ENCODE peak calls at places on chromosomes 16 and 17, in eight cellular contexts. Q is IMR-90, M is hepatocyte, K is GM12865, V is lung, Z is heart right ventricle, B is BE2C, D is cardiac fibroblast. A is an unnamed sample.
A peak's percentile ranks its signal among the peaks of the same experiment; 100 is the strongest.

GRCh38 chr17:15169676-15170075 is 95.5 kb downstream of the PMP22 start:
- DNase-seq in Z (no peak), V (no peak), B (no peak), M (no peak), D (no peak), Q (peak; percentile 77), K (no peak), A (no peak)

GRCh38 chr17:5500247-5500803 is 14.0 kb downstream of the MIS12 start:
- DNase-seq in Z (no peak), B (no peak), Q (peak; percentile 12), V (no peak), K (no peak), M (peak; percentile 45), D (peak; percentile 4), A (peak; percentile 13)

GRCh38 chr17:62920300-62920699 is 45.7 kb upstream of the TANC2 start:
- DNase-seq in B (no peak), V (no peak), Z (no peak), Q (no peak), K (no peak), M (no peak), D (no peak), A (no peak)

GRCh38 chr17:6402258-6402657 is 32.7 kb downstream of the AIPL1 start:
- DNase-seq in Q (no peak), M (no peak), D (no peak), Z (no peak), B (no peak), V (no peak), K (no peak), A (peak; percentile 30)

GRCh38 chr16:9813665-9814064 is 368.6 kb downstream of the GRIN2A start:
- DNase-seq in V (no peak), B (no peak), K (no peak), Q (no peak), Z (no peak), D (no peak), M (no peak), A (no peak)

GRCh38 chr17:17347956-17348871 is 45.0 kb downstream of the NT5M start:
- DNase-seq in Q (no peak), Z (no peak), V (no peak), K (no peak), M (no peak), D (no peak), B (no peak), A (no peak)

GRCh38 chr16:64390102-64390501 is 731.8 kb downstream of the CDH11 start:
- DNase-seq in V (no peak), Q (no peak), K (no peak), B (no peak), D (no peak), M (no peak), Z (no peak), A (no peak)

GRCh38 chr17:40278414-40278813 is 9.3 kb upstream of the CDC6 start:
- DNase-seq in B (no peak), M (no peak), Z (no peak), Q (no peak), V (no peak), K (no peak), D (no peak), A (no peak)

DNA sequence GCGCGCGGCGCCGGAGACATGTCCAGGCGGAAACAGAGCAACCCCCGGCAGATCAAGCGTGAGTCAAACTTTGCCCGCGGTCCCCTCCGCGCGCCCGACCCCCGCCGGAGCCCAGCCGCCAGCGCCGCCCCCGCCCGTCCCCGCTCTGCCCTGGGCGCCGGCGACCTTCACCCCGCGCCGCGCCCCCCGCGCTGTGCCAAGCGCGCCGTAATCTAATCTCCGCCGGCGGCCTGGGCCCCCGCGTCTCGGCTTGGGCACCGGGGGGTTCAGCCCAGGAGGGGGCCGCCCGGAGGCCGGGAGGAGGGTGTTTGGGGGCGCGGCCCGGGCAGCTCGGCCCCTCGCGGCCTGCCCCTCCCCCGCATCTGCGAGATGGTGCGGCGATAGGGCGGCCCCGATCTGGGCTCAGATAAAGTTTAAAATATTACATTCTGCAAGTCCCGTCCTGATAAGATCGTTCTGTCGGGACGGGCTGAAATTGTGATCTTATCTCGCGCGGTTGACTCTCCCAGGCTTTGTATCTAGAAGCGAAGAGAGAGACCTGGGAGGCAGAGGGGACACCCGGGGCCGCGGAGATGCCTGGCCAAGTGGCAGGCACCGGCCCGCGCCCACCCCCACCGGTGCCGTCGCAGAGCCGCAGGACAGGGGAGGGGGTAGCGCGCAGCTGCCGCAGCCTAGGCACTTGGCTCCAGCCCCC is 688 bp downstream of the ZFPM1 start:
- DNase-seq in Q (no peak), K (peak; percentile 29), B (no peak), Z (no peak), D (no peak), V (no peak), M (peak; percentile 58), A (no peak)
- H3K4me3 ChIP-seq in Q (peak overlapping the region; percentile 55), K (peak overlapping the region; percentile 66), B (peak overlapping the region; percentile 59), Z (peak overlapping the region; percentile 57), D (peak overlapping the region; percentile 55), V (peak overlapping the region; percentile 46), M (peak overlapping the region; percentile 97), A (peak overlapping the region; percentile 66)

GRCh38 chr16:27226476-27226875 is 23.1 kb downstream of the KDM8 start:
- DNase-seq in K (no peak), D (no peak), Z (no peak), B (no peak), M (no peak), V (no peak), Q (no peak), A (no peak)

GRCh38 chr16:27224741-27225300 is 21.5 kb downstream of the KDM8 start:
- DNase-seq in B (no peak), Q (no peak), D (no peak), K (no peak), V (no peak), Z (no peak), M (no peak), A (no peak)

GRCh38 chr16:27224271-27224737 is 21.0 kb downstream of the KDM8 start:
- DNase-seq in V (no peak), B (no peak), M (no peak), D (no peak), K (no peak), Z (no peak), Q (no peak), A (no peak)

GRCh38 chr16:27226976-27227705 is 23.8 kb downstream of the KDM8 start:
- DNase-seq in D (no peak), M (no peak), V (no peak), Z (no peak), K (no peak), Q (no peak), B (no peak), A (no peak)

DNA sequence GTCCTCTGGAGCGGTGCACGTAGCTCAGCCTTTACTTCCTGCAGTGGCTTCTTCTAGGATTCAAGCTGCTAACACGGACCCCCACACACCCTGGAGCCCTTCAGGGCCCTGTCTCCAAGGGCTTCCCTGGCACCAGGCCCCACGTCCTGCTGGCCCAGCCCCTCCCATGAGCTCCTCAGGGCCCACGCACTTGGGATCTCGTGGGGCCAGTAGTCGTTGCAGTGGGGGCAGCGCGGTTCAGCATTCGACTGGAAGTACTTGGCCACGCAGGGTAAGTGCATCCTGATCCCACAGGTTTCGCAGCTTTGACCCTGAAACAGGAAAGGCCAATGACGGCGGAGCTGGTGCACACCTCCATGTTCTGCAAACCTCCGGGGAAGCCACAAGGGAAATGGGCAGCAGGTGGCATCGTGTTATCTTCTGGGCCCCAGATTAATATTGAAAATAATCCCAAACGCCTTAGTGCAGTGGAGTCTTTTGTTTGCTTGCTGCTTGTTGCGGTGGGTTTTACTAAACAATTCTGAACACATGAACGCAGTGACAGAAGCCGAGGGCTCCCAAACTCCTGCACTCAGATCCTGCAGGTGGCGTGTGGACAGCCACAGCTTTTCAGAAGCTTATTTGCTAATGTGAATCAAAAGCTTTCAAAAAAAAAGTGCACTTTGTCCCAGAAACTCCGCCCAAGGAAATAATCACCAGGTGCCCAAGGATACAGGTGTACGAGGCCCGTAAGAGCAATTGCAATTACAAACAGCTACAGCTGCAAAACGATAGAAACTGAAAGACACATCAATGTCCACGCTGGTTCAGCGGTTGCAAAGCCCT is 22.4 kb downstream of the KDM8 start:
- DNase-seq in Z (no peak), V (no peak), B (no peak), K (peak; percentile 29), Q (no peak), D (no peak), M (peak; percentile 61), A (no peak)
- TF ChIP-seq CTCF in Z (no peak), V (no peak), B (no peak), K (no peak), Q (peak; percentile 0), D (no peak), M (peak; percentile 26), A (no peak)

GRCh38 chr17:13583996-13584700 is 17.6 kb downstream of the HS3ST3A1 start:
- DNase-seq in M (no peak), Q (no peak), Z (no peak), D (no peak), K (no peak), B (no peak), V (no peak), A (no peak)

GRCh38 chr17:13587487-13588338 is 14.0 kb downstream of the HS3ST3A1 start:
- DNase-seq in M (no peak), V (no peak), D (no peak), K (no peak), Z (no peak), B (no peak), Q (peak; percentile 55), A (peak; percentile 68)

GRCh38 chr17:13581925-13582324 is 19.8 kb downstream of the HS3ST3A1 start:
- DNase-seq in K (no peak), V (no peak), B (no peak), D (peak; percentile 73), M (no peak), Z (no peak), Q (no peak), A (no peak)

GRCh38 chr17:13584701-13585080 is 17.0 kb downstream of the HS3ST3A1 start:
- DNase-seq in D (no peak), B (no peak), Z (no peak), M (no peak), V (no peak), Q (peak; percentile 76), K (no peak), A (peak; percentile 27)

GRCh38 chr17:13582776-13583414 is 18.8 kb downstream of the HS3ST3A1 start:
- DNase-seq in D (no peak), Z (no peak), M (no peak), B (no peak), V (no peak), Q (peak; percentile 60), K (peak; percentile 7), A (peak; percentile 73)
- H3K4me3 ChIP-seq in D (no peak overlapping the region), Z (no peak overlapping the region), M (no peak overlapping the region), B (no peak overlapping the region), V (no peak overlapping the region), Q (peak overlapping the region; percentile 29), K (no peak overlapping the region), A (no peak overlapping the region)

GRCh38 chr16:28938721-28939120 is 7.0 kb downstream of the CD19 start:
- DNase-seq in K (no peak), M (no peak), Z (no peak), B (no peak), D (no peak), V (no peak), Q (no peak), A (no peak)

GRCh38 chr16:28936784-28937155 is 5.0 kb downstream of the CD19 start:
- DNase-seq in Q (no peak), V (no peak), B (no peak), M (no peak), D (no peak), Z (no peak), K (no peak), A (no peak)

GRCh38 chr16:28935333-28935732 is 3.6 kb downstream of the CD19 start:
- DNase-seq in B (no peak), Q (no peak), K (no peak), V (no peak), D (no peak), M (no peak), Z (no peak), A (no peak)

GRCh38 chr16:28937222-28937876 is 5.6 kb downstream of the CD19 start:
- DNase-seq in V (no peak), D (no peak), M (no peak), B (no peak), Q (no peak), Z (no peak), K (no peak), A (no peak)

GRCh38 chr16:28935924-28936783 is 4.4 kb downstream of the CD19 start:
- DNase-seq in K (peak; percentile 92), Q (peak; percentile 42), M (peak; percentile 55), Z (peak; percentile 65), D (peak; percentile 81), V (peak; percentile 88), B (peak; percentile 94), A (peak; percentile 76)
- TF ChIP-seq CTCF in K (no peak), Q (no peak), M (no peak), Z (no peak), D (no peak), V (no peak), B (no peak), A (no peak)